ENCODE peak calls at places on chromosome 17, in nine cellular contexts. S is RCC 7860; V is NCI-H774; E is activated CD4-positive, CD25-positive, alpha-beta regulatory T cell; K is CD14-positive monocyte; H is posterior cingulate gyrus; L is LHCN-M2; P is HL-60; Y is CD8-positive, alpha-beta memory T cell. O is an unnamed sample.

GRCh38 chr17:81461607-81462500 is 50.7 kb downstream of the ACTG1 start:
- DNase-seq in S (no peak), V (no peak), E (no peak), K (no peak), H (no peak), L (no peak), P (no peak), Y (no peak), O (no peak)

GRCh38 chr17:72116692-72117469 is 3.9 kb upstream of the SOX9 start:
- DNase-seq in S (no peak), V (no peak), E (no peak), K (no peak), H (no peak), L (no peak), P (no peak), Y (no peak), O (no peak)

GRCh38 chr17:27579304-27579703 is 51.7 kb upstream of the LGALS9 start:
- DNase-seq in S (no peak), V (no peak), E (no peak), K (no peak), H (no peak), L (no peak), P (no peak), Y (no peak), O (no peak)

GRCh38 chr17:81064746-81065475 is 30.0 kb downstream of the BAIAP2 start:
- DNase-seq in S (no peak), V (no peak), E (no peak), K (no peak), H (no peak), L (peak), P (no peak), Y (no peak), O (no peak)

GRCh38 chr17:81537856-81538555 is 9.8 kb downstream of the FSCN2 start:
- DNase-seq in S (no peak), V (peak), E (no peak), K (no peak), H (no peak), L (peak), P (no peak), Y (no peak), O (no peak)

GRCh38 chr17:69342896-69343644 is 16.1 kb upstream of the ABCA5 start:
- DNase-seq in S (no peak), V (peak), E (no peak), K (no peak), H (no peak), L (no peak), P (no peak), Y (no peak), O (no peak)

GRCh38 chr17:45702666-45703266 is 81.4 kb upstream of the CRHR1 start:
- DNase-seq in S (no peak), V (no peak), E (no peak), K (no peak), H (no peak), L (peak), P (no peak), Y (no peak), O (no peak)

GRCh38 chr17:5667871-5668270 is 83.6 kb upstream of the NLRP1 start:
- DNase-seq in S (no peak), V (no peak), E (no peak), K (no peak), H (no peak), L (peak), P (peak), Y (no peak), O (peak)

GRCh38 chr17:21510686-21511367 is 134.7 kb downstream of the KCNJ12 start:
- DNase-seq in S (no peak), V (no peak), E (no peak), K (no peak), H (no peak), L (no peak), P (no peak), Y (no peak), O (no peak)

GRCh38 chr17:2070241-2071023 is 15.5 kb downstream of the HIC1 start:
- DNase-seq in S (no peak), V (no peak), E (peak), K (no peak), H (no peak), L (no peak), P (no peak), Y (no peak), O (no peak)

GRCh38 chr17:79691931-79692330 is 38.8 kb upstream of the ENPP7 start:
- DNase-seq in S (no peak), V (no peak), E (no peak), K (no peak), H (peak), L (no peak), P (no peak), Y (no peak), O (no peak)

GRCh38 chr17:19313066-19313745 is 49.3 kb downstream of the B9D1 start:
- DNase-seq in S (no peak), V (no peak), E (no peak), K (no peak), H (peak), L (no peak), P (no peak), Y (no peak), O (no peak)

GRCh38 chr17:28720247-28720996 is 637 bp downstream of the RPL23A start:
- DNase-seq in S (peak), V (no peak), E (no peak), K (no peak), H (no peak), L (no peak), P (peak), Y (no peak), O (no peak)

GRCh38 chr17:32445075-32445427 is 741 bp downstream of the PSMD11 start:
- DNase-seq in S (peak), V (no peak), E (peak), K (no peak), H (no peak), L (peak), P (peak), Y (peak), O (no peak)

GRCh38 chr17:68053237-68054030 is 17.9 kb downstream of the KPNA2 start:
- DNase-seq in S (no peak), V (no peak), E (no peak), K (no peak), H (no peak), L (peak), P (no peak), Y (no peak), O (no peak)

GRCh38 chr17:65231662-65232335 is 94.6 kb downstream of the RGS9 start:
- DNase-seq in S (peak), V (peak), E (no peak), K (no peak), H (peak), L (peak), P (peak), Y (no peak), O (peak)

GRCh38 chr17:81245024-81245664 is 6.0 kb downstream of the NDUFAF8 start:
- DNase-seq in S (peak), V (no peak), E (no peak), K (no peak), H (no peak), L (no peak), P (no peak), Y (no peak), O (no peak)

GRCh38 chr17:82923366-82924113 is 83.7 kb upstream of the ZNF750 start:
- DNase-seq in S (no peak), V (no peak), E (no peak), K (no peak), H (no peak), L (peak), P (peak), Y (no peak), O (no peak)

GRCh38 chr17:82049521-82049971 is 2.1 kb downstream of the RFNG start:
- DNase-seq in S (no peak), V (no peak), E (no peak), K (no peak), H (no peak), L (no peak), P (no peak), Y (no peak), O (no peak)

GRCh38 chr17:76243826-76244679 is 3.8 kb upstream of the RNF157 start:
- DNase-seq in S (no peak), V (no peak), E (no peak), K (no peak), H (no peak), L (no peak), P (no peak), Y (no peak), O (no peak)

GRCh38 chr17:77119668-77120301 is 21.0 kb upstream of the SEC14L1 start:
- DNase-seq in S (no peak), V (no peak), E (no peak), K (no peak), H (no peak), L (no peak), P (no peak), Y (no peak), O (no peak)

O was measured in HCT116.